ENCODE peak calls at places on chromosomes 2 and 18, in nine cellular contexts. M, L, K, R, N, Y, X, O and W are unnamed samples.

GRCh38 chr18:79395308-79395640 is 456 bp upstream of the NFATC1 start:
- DNase-seq in X (peak), M (no peak), K (no peak), R (no peak), O (no peak), Y (no peak), L (no peak), N (no peak), W (peak)

GRCh38 chr2:177029501-177029900 is 183.1 kb upstream of the HNRNPA3 start:
- DNase-seq in R (no peak), O (no peak), N (no peak), Y (no peak), X (no peak), M (no peak), K (no peak), L (peak), W (no peak)

GRCh38 chr2:729363-729762 is 52.2 kb upstream of the TMEM18 start:
- DNase-seq in O (no peak), K (no peak), N (no peak), R (no peak), X (no peak), M (no peak), Y (no peak), L (no peak), W (no peak)

GRCh38 chr18:59718108-59719057 is 21.2 kb upstream of the CCBE1 start:
- DNase-seq in O (no peak), N (no peak), K (no peak), M (no peak), Y (no peak), R (no peak), L (no peak), X (no peak), W (no peak)

GRCh38 chr2:54551123-54551756 is 95.1 kb downstream of the SPTBN1 start:
- DNase-seq in R (no peak), O (no peak), L (no peak), X (no peak), N (no peak), K (no peak), Y (no peak), M (no peak), W (no peak)

GRCh38 chr18:61896767-61897166 is 4.0 kb upstream of the RNF152 start:
- DNase-seq in Y (no peak), K (no peak), M (no peak), O (no peak), R (peak), L (no peak), N (no peak), X (no peak), W (no peak)

GRCh38 chr18:70044626-70045025 is 97.0 kb upstream of the CD226 start:
- DNase-seq in Y (no peak), L (no peak), M (no peak), K (no peak), X (no peak), N (no peak), R (no peak), O (no peak), W (no peak)

GRCh38 chr2:236879416-236879963 is 206.2 kb upstream of the COPS8 start:
- DNase-seq in K (no peak), Y (no peak), N (no peak), L (no peak), O (no peak), R (no peak), M (no peak), X (no peak), W (no peak)

GRCh38 chr2:86393521-86394490 is 47.4 kb upstream of the KDM3A start:
- DNase-seq in K (no peak), N (no peak), M (no peak), O (no peak), Y (no peak), R (no peak), L (peak), X (no peak), W (no peak)

GRCh38 chr2:217875556-217876252 is 127.1 kb downstream of the TNS1 start:
- DNase-seq in L (no peak), M (no peak), K (no peak), O (no peak), R (no peak), X (no peak), Y (no peak), N (no peak), W (no peak)

GRCh38 chr2:218607436-218608115 is at the start of gene PLCD4:
- DNase-seq in N (no peak), R (no peak), K (no peak), X (peak), L (peak), M (no peak), Y (peak), O (no peak), W (no peak)

GRCh38 chr18:45014047-45014501 is 333.4 kb downstream of the SETBP1 start:
- DNase-seq in R (no peak), L (peak), X (no peak), Y (no peak), N (no peak), O (no peak), M (no peak), K (no peak), W (no peak)

GRCh38 chr2:237943395-237944094 is 23.3 kb upstream of the UBE2F start:
- DNase-seq in O (no peak), N (no peak), X (no peak), M (no peak), R (no peak), L (no peak), K (no peak), Y (no peak), W (no peak)

GRCh38 chr2:226077031-226077430 is 677.5 kb downstream of the NYAP2 start:
- DNase-seq in L (no peak), K (no peak), N (no peak), M (no peak), R (no peak), O (no peak), X (no peak), Y (no peak), W (no peak)

GRCh38 chr2:98869272-98869641 is 66.8 kb downstream of the CRACDL start:
- DNase-seq in K (no peak), X (no peak), N (no peak), Y (no peak), O (no peak), M (no peak), L (peak), R (no peak), W (no peak)

GRCh38 chr2:100882645-100883613 is 63.0 kb downstream of the NPAS2 start:
- DNase-seq in N (no peak), L (no peak), K (no peak), Y (no peak), X (no peak), M (no peak), O (no peak), R (peak), W (no peak)

GRCh38 chr2:237482485-237482884 is 4.6 kb upstream of the MLPH start:
- DNase-seq in N (no peak), L (peak), Y (no peak), O (no peak), K (peak), M (no peak), X (no peak), R (peak), W (no peak)

GRCh38 chr2:30796723-30797122 is 10.5 kb downstream of the CAPN13 start:
- DNase-seq in X (no peak), Y (no peak), M (no peak), O (no peak), K (no peak), L (no peak), N (no peak), R (no peak), W (no peak)

GRCh38 chr2:165758276-165758675 is 35.8 kb downstream of the GALNT3 start:
- DNase-seq in K (no peak), M (no peak), O (no peak), R (no peak), N (no peak), L (no peak), Y (no peak), X (no peak), W (no peak)

GRCh38 chr2:218366621-218367414 is 10.2 kb downstream of the CATIP start:
- DNase-seq in O (no peak), Y (no peak), R (peak), N (no peak), X (no peak), L (no peak), M (no peak), K (peak), W (no peak)

GRCh38 chr2:175964195-175964594 is 37.9 kb downstream of the LNPK start:
- DNase-seq in L (peak), N (no peak), Y (no peak), K (no peak), M (no peak), O (no peak), X (no peak), R (no peak), W (no peak)

GRCh38 chr2:151264157-151264835 is 2.6 kb upstream of the RBM43 start:
- DNase-seq in Y (no peak), K (no peak), L (no peak), N (no peak), X (no peak), R (peak), M (no peak), O (no peak), W (no peak)

GRCh38 chr2:109370399-109370990 is 241.5 kb downstream of the SH3RF3 start:
- DNase-seq in X (peak), K (peak), L (no peak), Y (no peak), N (no peak), R (no peak), M (no peak), O (no peak), W (no peak)

GRCh38 chr2:16613475-16613874 is 52.2 kb downstream of the CYRIA start:
- DNase-seq in X (no peak), O (no peak), M (no peak), Y (no peak), N (no peak), K (no peak), R (no peak), L (no peak), W (no peak)

GRCh38 chr18:46445914-46446313 is 211.1 kb downstream of the LOXHD1 start:
- DNase-seq in Y (no peak), R (no peak), O (no peak), M (no peak), X (no peak), K (no peak), N (no peak), L (no peak), W (no peak)
- TF ChIP-seq CTCF in Y (no peak), R (no peak), O (no peak), M (no peak), X (no peak), K (no peak), N (no peak), L (no peak), W (no peak)

DNA sequence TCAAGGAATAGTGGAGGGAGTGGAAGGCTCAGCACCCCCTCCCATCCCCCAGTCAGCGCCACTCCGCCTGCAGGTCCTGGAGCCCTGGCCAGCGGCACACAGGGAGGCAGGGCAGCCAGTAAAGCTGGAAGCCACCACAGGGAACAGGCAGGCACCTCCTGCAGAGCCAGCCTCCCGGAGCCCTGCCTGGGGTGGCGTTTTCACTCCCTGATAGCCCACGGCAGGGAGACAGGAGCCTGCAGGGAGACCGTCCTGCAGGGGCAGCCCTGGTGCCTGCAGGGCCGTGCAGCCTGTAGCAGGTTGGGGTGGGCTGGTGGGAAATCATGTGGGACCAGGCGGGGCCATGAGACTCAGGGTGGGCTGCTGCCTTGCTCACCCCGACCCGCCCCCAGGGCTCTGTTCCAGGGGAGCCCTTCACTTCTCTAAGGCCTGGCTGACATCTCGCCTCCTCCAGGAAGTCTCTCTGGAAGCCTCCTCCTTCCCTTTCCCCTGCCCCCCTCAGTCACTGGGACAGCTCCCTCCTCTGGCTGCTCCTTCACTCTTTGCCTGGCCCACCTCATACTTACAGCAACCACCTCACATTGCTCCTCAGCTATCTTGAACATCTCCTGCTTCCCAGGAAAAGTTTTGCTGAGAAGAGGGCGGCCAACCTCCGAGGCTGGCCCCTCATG is 221.0 kb downstream of the GLI2 start:
- DNase-seq in N (no peak), Y (no peak), R (no peak), X (no peak), K (no peak), L (no peak), O (no peak), M (no peak), W (no peak)
- TF ChIP-seq CTCF in N (no peak), Y (no peak), R (no peak), X (no peak), K (no peak), L (no peak), O (no peak), M (no peak), W (no peak)

GRCh38 chr18:76380791-76381405 is 114.1 kb downstream of the ZNF516 start:
- DNase-seq in N (no peak), X (peak), R (no peak), K (no peak), M (no peak), O (no peak), Y (peak), L (no peak), W (peak)
- TF ChIP-seq CTCF in N (peak), X (peak), R (peak), K (no peak), M (peak), O (no peak), Y (peak), L (no peak), W (peak)

GRCh38 chr2:61807036-61807757 is 46.7 kb downstream of the FAM161A start:
- DNase-seq in X (no peak), R (no peak), O (no peak), K (no peak), M (peak), N (peak), L (no peak), Y (no peak), W (no peak)
- TF ChIP-seq CTCF in X (no peak), R (no peak), O (no peak), K (no peak), M (no peak), N (no peak), L (no peak), Y (no peak), W (no peak)

DNA sequence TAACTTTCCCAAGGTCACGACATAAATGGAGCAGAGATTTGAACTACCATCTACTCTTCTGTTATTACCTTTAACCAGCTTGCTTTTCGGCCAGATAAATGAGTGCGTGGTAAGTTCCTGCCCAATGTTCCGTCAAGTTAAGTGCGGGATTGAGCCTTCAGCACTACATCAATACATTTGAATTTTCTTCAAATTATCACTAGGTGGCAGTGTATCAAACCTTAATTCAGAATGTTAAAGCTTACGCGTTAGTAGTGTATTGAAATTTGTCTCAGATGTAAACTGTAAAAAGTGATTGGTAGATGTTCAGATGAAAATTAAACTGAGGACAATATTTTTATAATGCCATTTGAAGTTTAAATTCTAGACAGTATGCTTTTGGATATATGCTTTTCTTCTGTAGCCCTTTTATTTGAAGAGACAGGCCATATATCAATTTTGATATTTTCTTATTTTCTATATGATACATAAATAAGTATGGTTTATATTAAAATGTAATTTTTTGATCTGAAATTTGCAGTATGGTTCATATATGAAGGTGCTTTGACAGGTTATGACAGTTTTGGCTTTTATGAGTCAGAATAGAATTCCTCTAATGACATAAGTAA is 681.3 kb downstream of the ADCYAP1 start:
- DNase-seq in O (no peak), L (no peak), M (peak), X (no peak), N (no peak), Y (peak), R (no peak), K (no peak), W (no peak)
- TF ChIP-seq CTCF in O (peak), L (no peak), M (peak), X (peak), N (peak), Y (peak), R (peak), K (peak), W (peak)

GRCh38 chr2:85132834-85133637 is at the start of gene TCF7L1:
- DNase-seq in O (no peak), N (peak), X (peak), K (peak), L (peak), Y (peak), R (peak), M (no peak), W (peak)
- TF ChIP-seq CTCF in O (no peak), N (peak), X (peak), K (peak), L (peak), Y (peak), R (peak), M (peak), W (peak)